ENCODE peak calls at places on chromosomes 12 and 14, in six cellular contexts. X is activated CD8-positive, alpha-beta T cell treated with anti-CD3 and anti-CD28 coated beads for 36 hours; B is A673; A is COR-L47; W is H7; P is right lobe of liver. V is an unnamed sample.

GRCh38 chr12:12612403-12612802 is 727 bp downstream of the CREBL2 start:
- DNase-seq in X (peak), B (peak), A (peak), W (peak), P (no peak), V (peak)

GRCh38 chr14:96055753-96056508 is 16.8 kb downstream of the C14orf132 start:
- DNase-seq in X (no peak), B (no peak), A (no peak), W (no peak), P (no peak), V (no peak)

GRCh38 chr12:107368586-107368985 is 275.2 kb upstream of the CRY1 start:
- DNase-seq in X (peak), B (no peak), A (no peak), W (no peak), P (no peak), V (no peak)

GRCh38 chr12:16300222-16300621 is 22.7 kb upstream of the SLC15A5 start:
- DNase-seq in X (no peak), B (peak), A (no peak), W (no peak), P (no peak), V (no peak)

GRCh38 chr12:51980051-51980808 is 26.5 kb upstream of the TAMALIN start:
- DNase-seq in X (peak), B (peak), A (peak), W (peak), P (peak), V (peak)

GRCh38 chr12:131363841-131364425 is 347.0 kb upstream of the SFSWAP start:
- DNase-seq in X (no peak), B (no peak), A (no peak), W (no peak), P (no peak), V (no peak)

GRCh38 chr12:110245278-110245868 is 35.7 kb upstream of the ATP2A2 start:
- DNase-seq in X (peak), B (peak), A (no peak), W (peak), P (peak), V (no peak)

GRCh38 chr12:107801150-107801549 is 26.6 kb downstream of the ASCL4 start:
- DNase-seq in X (no peak), B (no peak), A (no peak), W (no peak), P (no peak), V (no peak)

GRCh38 chr12:53102883-53103807 is at the start of gene SOAT2:
- DNase-seq in X (peak), B (no peak), A (no peak), W (no peak), P (no peak), V (peak)

GRCh38 chr14:68239988-68240387 is 420.4 kb downstream of the RAD51B start:
- DNase-seq in X (no peak), B (no peak), A (no peak), W (no peak), P (no peak), V (no peak)

GRCh38 chr12:123115409-123116111 is 35.3 kb downstream of the PITPNM2 start:
- DNase-seq in X (peak), B (no peak), A (no peak), W (no peak), P (no peak), V (no peak)

GRCh38 chr12:12837025-12837872 is 24.1 kb downstream of the DDX47 start:
- DNase-seq in X (peak), B (peak), A (no peak), W (peak), P (no peak), V (peak)

V was measured in NCI-H1417.